ENCODE peak calls at places on chromosomes 16 and 17, in ten cellular contexts. D, T, C, V, K, I, L, M, J and A are unnamed samples.

GRCh38 chr17:47735536-47736011 is 2.5 kb downstream of the TBX21 start:
- DNase-seq in D (peak; percentile 12), T (no peak), C (peak; percentile 59), V (no peak), K (no peak), I (no peak), L (no peak), M (no peak), J (no peak), A (no peak)

GRCh38 chr16:69003500-69003899 is 102.0 kb upstream of the HAS3 start:
- DNase-seq in D (no peak), T (no peak), C (no peak), V (no peak), K (no peak), I (no peak), L (no peak), M (no peak), J (no peak), A (peak; percentile 47)

GRCh38 chr16:28126684-28127620 is 63.4 kb upstream of the GSG1L start:
- DNase-seq in D (no peak), T (no peak), C (no peak), V (no peak), K (no peak), I (no peak), L (no peak), M (no peak), J (no peak), A (no peak)

GRCh38 chr17:36779550-36779949 is 157.7 kb upstream of the LHX1 start:
- DNase-seq in D (no peak), T (no peak), C (no peak), V (no peak), K (no peak), I (no peak), L (no peak), M (no peak), J (no peak), A (no peak)

GRCh38 chr16:25707982-25708583 is 16.3 kb downstream of the HS3ST4 start:
- DNase-seq in D (peak; percentile 33), T (no peak), C (no peak), V (no peak), K (peak; percentile 18), I (no peak), L (peak; percentile 51), M (peak; percentile 14), J (no peak), A (no peak)

GRCh38 chr17:2635241-2635640 is 41.8 kb downstream of the PAFAH1B1 start:
- DNase-seq in D (no peak), T (no peak), C (no peak), V (no peak), K (no peak), I (no peak), L (no peak), M (no peak), J (no peak), A (no peak)

GRCh38 chr16:86497551-86498021 is 12.7 kb upstream of the FOXF1 start:
- DNase-seq in D (no peak), T (no peak), C (no peak), V (no peak), K (no peak), I (no peak), L (no peak), M (no peak), J (no peak), A (no peak)

GRCh38 chr16:23081675-23082119 is 67.6 kb downstream of the USP31 start:
- DNase-seq in D (peak; percentile 42), T (no peak), C (no peak), V (no peak), K (no peak), I (no peak), L (no peak), M (no peak), J (no peak), A (no peak)

GRCh38 chr16:4572715-4573114 is 16.6 kb downstream of the C16orf96 start:
- DNase-seq in D (no peak), T (no peak), C (no peak), V (no peak), K (no peak), I (no peak), L (no peak), M (no peak), J (no peak), A (no peak)